ENCODE peak calls at places on chromosomes 5 and 9, in five cellular contexts. S is activated CD4-positive, alpha-beta T cell treated with anti-CD3 and anti-CD28 coated beads for 1 hour; K is iris pigment epithelial cell; F is iPS-NIHi11; P is GM23338. X is an unnamed sample.

GRCh38 chr9:38083858-38084555 is 15.0 kb upstream of the SHB start:
- DNase-seq in S (no peak), K (peak; percentile 66), F (no peak), P (no peak), X (peak; percentile 58)

GRCh38 chr5:71969464-71969863 is 137.8 kb upstream of the MAP1B start:
- DNase-seq in S (no peak), K (no peak), F (no peak), P (no peak), X (no peak)

GRCh38 chr5:128574041-128574440 is 36.0 kb upstream of the FBN2 start:
- DNase-seq in S (no peak), K (peak; percentile 71), F (no peak), P (no peak), X (no peak)

GRCh38 chr9:38424918-38425317 is 664 bp upstream of the IGFBPL1 start:
- DNase-seq in S (no peak), K (no peak), F (no peak), P (no peak), X (no peak)

GRCh38 chr9:110021891-110022290 is 186.1 kb downstream of the C9orf152 start:
- DNase-seq in S (no peak), K (no peak), F (no peak), P (no peak), X (no peak)

GRCh38 chr5:126594077-126594476 is 942 bp downstream of the ALDH7A1 start:
- DNase-seq in S (no peak), K (peak; percentile 12), F (peak; percentile 13), P (peak; percentile 23), X (peak; percentile 9)

GRCh38 chr5:79229357-79230174 is 6.4 kb upstream of the JMY start:
- DNase-seq in S (no peak), K (peak; percentile 36), F (no peak), P (no peak), X (peak; percentile 40)

GRCh38 chr5:83000448-83000847 is 76.7 kb downstream of the TMEM167A start:
- DNase-seq in S (no peak), K (no peak), F (no peak), P (no peak), X (no peak)